ENCODE peak calls at places on chromosome 19, in six cellular contexts. Y is body of pancreas, P is stomach, F is HepG2, U is breast epithelium, G is endothelial cell of umbilical vein. J is an unnamed sample.

GRCh38 chr19:4140237-4140711 is 13.2 kb upstream of the CREB3L3 start:
- DNase-seq in Y (peak), P (no peak), F (peak), U (no peak), G (peak), J (no peak)

GRCh38 chr19:4375620-4376228 is 24.6 kb downstream of the SH3GL1 start:
- DNase-seq in Y (peak), P (no peak), F (peak), U (no peak), G (peak), J (no peak)

GRCh38 chr19:15479391-15480345 is at the start of gene PGLYRP2:
- DNase-seq in Y (peak), P (peak), F (peak), U (peak), G (no peak), J (no peak)

GRCh38 chr19:480016-480855 is 16.1 kb upstream of the MADCAM1 start:
- DNase-seq in Y (peak), P (peak), F (peak), U (peak), G (peak), J (no peak)

GRCh38 chr19:10122066-10122465 is 2.4 kb upstream of the EIF3G start:
- DNase-seq in Y (no peak), P (no peak), F (no peak), U (no peak), G (peak), J (no peak)

GRCh38 chr19:2043864-2044708 is 7.0 kb downstream of the MKNK2 start:
- DNase-seq in Y (peak), P (no peak), F (no peak), U (no peak), G (no peak), J (no peak)

GRCh38 chr19:15379996-15380647 is 535 bp upstream of the AKAP8 start:
- DNase-seq in Y (peak), P (peak), F (peak), U (peak), G (peak), J (no peak)

GRCh38 chr19:16216744-16217670 is 19.3 kb downstream of the AP1M1 start:
- DNase-seq in Y (no peak), P (no peak), F (no peak), U (no peak), G (no peak), J (no peak)

GRCh38 chr19:39941615-39942507 is 7.4 kb upstream of the FCGBP start:
- DNase-seq in Y (no peak), P (peak), F (no peak), U (no peak), G (peak), J (peak)

GRCh38 chr19:21839966-21840365 is 4.0 kb upstream of the ZNF43 start:
- DNase-seq in Y (no peak), P (no peak), F (no peak), U (no peak), G (no peak), J (no peak)

DNA sequence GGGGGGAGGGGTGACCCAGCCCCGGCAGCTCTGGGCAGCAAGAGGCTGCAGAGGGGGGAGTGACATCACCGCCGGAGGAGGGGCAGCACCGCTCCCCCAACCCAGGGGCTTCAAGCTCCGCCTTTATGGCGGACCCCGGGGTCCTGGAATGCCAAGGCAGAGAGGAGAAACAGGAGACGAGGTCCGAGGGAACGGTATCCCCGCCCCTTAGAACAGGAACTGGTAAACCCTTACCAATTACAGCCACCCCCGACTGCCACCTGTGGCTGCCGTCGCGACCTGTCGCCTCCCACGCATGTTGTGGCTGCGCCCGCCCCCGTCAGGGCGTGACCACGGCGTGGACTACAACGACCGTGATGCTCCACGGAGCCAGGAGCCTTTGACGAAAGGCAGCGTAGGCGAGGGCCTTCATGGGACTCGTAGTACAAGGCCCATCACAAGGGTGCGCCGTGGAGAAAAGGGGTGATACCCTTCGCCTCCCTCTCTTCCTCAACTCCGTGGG is 4.1 kb upstream of the KCNC3 start:
- DNase-seq in Y (peak), P (peak), F (peak), U (peak), G (peak), J (peak)
- TF ChIP-seq CTCF in Y (no peak), P (no peak), F (no peak), U (no peak), G (no peak), J (no peak)

GRCh38 chr19:41431426-41432386 is 4.5 kb upstream of the B3GNT8 start:
- DNase-seq in Y (no peak), P (no peak), F (peak), U (no peak), G (peak), J (no peak)
- TF ChIP-seq CTCF in Y (peak), P (no peak), F (peak), U (no peak), G (peak), J (no peak)

GRCh38 chr19:13103961-13104847 is 1.5 kb upstream of the LYL1 start:
- DNase-seq in Y (peak), P (peak), F (no peak), U (no peak), G (peak), J (peak)
- TF ChIP-seq CTCF in Y (peak), P (no peak), F (peak), U (peak), G (peak), J (peak)

DNA sequence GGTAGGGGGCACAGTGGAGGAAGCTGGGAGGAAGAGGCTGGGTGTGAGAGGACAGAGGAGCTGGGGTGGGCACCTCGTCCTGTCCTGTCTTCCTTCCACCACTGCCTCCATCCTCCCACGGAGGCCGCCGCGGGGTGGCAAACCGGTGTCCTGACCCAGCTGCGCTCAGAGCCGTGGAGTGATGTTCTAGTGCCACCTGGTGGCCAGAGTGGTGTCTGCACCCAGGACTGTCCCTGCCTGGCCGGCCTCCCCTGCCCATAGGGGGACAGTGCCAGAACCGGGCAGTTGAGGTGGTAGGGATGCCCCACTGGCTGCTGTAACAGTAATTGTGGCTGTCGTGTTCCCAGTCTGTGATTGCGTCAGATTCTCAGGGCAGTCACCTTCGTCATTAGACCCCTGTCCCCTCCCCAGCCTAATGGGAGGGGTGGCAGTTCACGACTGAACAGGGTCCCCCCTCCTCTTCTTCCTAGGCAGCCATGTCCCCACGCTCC is 11.1 kb upstream of the ARRDC2 start:
- DNase-seq in Y (peak), P (peak), F (peak), U (peak), G (peak), J (peak)
- TF ChIP-seq CTCF in Y (peak), P (no peak), F (peak), U (peak), G (peak), J (peak)

GRCh38 chr19:54312011-54312410 is 955 bp downstream of the LILRA5 start:
- DNase-seq in Y (no peak), P (no peak), F (no peak), U (peak), G (no peak), J (no peak)

GRCh38 chr19:54312436-54313362 is at the start of gene LILRA5:
- DNase-seq in Y (peak), P (no peak), F (no peak), U (peak), G (no peak), J (no peak)

GRCh38 chr19:54309811-54310210 is 3.2 kb downstream of the LILRA5 start:
- DNase-seq in Y (no peak), P (no peak), F (no peak), U (peak), G (no peak), J (no peak)

GRCh38 chr19:54310543-54310942 is 2.4 kb downstream of the LILRA5 start:
- DNase-seq in Y (no peak), P (no peak), F (no peak), U (no peak), G (no peak), J (no peak)

GRCh38 chr19:54311486-54311885 is 1.5 kb downstream of the LILRA5 start:
- DNase-seq in Y (no peak), P (no peak), F (no peak), U (peak), G (no peak), J (no peak)
- TF ChIP-seq CTCF in Y (no peak), P (no peak), F (no peak), U (no peak), G (no peak), J (no peak)

DNA sequence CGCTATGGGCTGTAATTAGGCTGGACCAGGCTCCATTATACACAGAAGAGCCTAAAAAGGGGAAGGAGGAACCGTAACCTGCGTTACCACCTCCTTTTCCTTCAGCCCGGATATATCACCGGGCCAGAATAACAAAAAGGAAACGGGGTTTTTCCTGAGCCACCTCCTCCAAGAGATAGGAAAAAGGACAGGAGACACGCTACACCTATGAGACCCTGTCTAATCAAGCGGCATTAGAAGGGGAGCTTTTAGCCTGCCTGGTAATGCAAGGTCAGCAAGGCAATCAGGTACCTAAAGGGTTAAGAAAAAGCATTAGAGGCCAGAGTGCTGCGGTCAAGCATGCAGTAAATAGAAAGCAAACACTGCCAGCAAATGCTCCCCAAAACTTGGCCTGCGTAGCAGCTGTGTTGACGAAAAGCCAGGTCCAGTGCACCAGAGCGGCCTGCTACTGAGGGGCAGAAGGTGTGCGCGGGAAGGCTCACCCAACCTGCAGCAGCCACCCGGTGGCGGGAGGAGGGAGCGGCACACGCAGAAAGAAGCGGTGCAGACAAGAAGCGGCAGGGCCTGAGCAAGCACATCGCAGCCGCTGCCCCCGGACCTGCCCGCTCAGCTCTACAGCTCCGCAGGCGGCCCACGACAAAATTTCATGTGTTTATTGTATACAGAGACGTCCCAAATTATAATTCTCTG is 1466.1 kb downstream of the UQCRFS1 start:
- DNase-seq in Y (peak), P (peak), F (no peak), U (peak), G (no peak), J (no peak)
- TF ChIP-seq CTCF in Y (no peak), P (no peak), F (no peak), U (no peak), G (no peak), J (no peak)

GRCh38 chr19:36488118-36488815 is 1.1 kb downstream of the ZNF566 start:
- DNase-seq in Y (no peak), P (no peak), F (no peak), U (no peak), G (no peak), J (no peak)

GRCh38 chr19:36489139-36489919 is at the start of gene ZNF566:
- DNase-seq in Y (peak), P (peak), F (peak), U (peak), G (peak), J (peak)

GRCh38 chr19:36489920-36490415 is 607 bp upstream of the ZNF566 start:
- DNase-seq in Y (peak), P (peak), F (peak), U (no peak), G (no peak), J (peak)

GRCh38 chr19:36483653-36484052 is 5.7 kb downstream of the ZNF566 start:
- DNase-seq in Y (no peak), P (no peak), F (no peak), U (no peak), G (no peak), J (no peak)

DNA sequence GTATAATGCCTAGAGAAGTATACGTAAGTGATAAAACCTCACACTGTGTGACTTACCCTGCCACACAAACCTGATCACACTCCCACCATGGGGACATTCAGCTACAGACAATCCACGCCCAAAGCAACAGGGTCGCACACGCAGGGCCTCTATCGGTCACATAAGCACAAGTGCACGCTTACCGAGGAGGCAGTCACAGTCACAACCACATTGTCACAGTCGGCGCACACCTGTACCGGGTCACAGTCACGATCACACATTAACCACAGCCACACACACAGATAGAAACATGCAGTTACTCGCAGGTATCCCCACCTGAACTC is 584 bp downstream of the ZNF566 start:
- DNase-seq in Y (peak), P (no peak), F (peak), U (no peak), G (no peak), J (no peak)
- TF ChIP-seq CTCF in Y (no peak), P (no peak), F (peak), U (no peak), G (no peak), J (no peak)

DNA sequence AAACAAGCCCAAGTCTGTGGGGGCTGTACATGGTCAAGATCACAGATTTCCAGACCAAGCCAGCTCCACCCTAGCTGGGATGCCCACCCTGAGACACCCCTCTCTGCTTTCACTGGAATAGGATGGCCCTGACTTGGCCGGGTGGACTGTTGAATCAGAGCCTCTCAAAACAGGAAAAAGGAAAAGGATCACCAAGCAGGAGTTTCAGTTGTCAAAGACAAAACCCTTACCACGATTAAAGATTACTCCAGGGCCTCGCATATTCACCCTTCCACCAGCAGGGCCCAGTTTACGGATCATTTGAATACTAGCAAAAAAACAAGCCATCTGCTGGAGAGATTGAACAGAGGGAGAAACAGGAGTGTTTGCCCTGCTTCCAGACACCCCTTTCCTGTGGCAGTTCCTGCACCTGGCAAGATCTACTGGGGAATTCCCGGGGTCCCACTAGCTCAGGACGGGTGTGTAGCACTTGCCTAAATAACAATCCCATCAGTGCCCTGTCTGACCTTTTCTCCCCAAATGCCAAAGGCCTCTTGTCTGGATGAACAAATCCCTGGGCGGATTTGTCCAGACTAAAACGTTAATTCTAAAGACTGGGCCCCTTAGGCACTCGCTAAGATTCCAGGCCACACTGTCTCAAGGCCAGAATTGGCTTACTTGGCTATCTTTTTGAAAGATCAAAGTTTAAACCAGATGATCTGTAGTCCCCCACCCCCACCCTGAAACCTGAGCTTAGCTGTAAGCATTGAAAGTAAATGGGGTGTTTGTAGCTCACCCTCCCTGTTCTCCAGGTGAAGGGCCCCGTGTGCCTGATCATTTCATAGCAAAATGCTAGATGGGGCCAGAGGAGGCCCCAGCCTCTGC is 38.4 kb downstream of the ACTN4 start:
- DNase-seq in Y (peak), P (no peak), F (peak), U (no peak), G (peak), J (no peak)
- TF ChIP-seq CTCF in Y (peak), P (no peak), F (peak), U (peak), G (peak), J (no peak)

GRCh38 chr19:57578487-57579205 is at the start of gene ZNF416:
- DNase-seq in Y (peak), P (peak), F (peak), U (peak), G (peak), J (peak)
- TF ChIP-seq CTCF in Y (peak), P (no peak), F (peak), U (no peak), G (no peak), J (no peak)

J was measured in natural killer cell.